ENCODE peak calls at places on chromosomes 6 and 20, in six cellular contexts. P is neuronal stem cell, T is H1, H is H9, I is IMR-90, R is mesenchymal stem cell. C is an unnamed sample.

GRCh38 chr6:5007531-5007930 is 3.7 kb upstream of the RPP40 start:
- DNase-seq in T (no peak), P (no peak), H (no peak), I (no peak), R (no peak), C (no peak)

GRCh38 chr6:3450888-3451287 is 6.0 kb downstream of the SLC22A23 start:
- DNase-seq in R (no peak), T (no peak), H (no peak), I (no peak), P (no peak), C (no peak)

GRCh38 chr6:166610104-166610503 is 16.9 kb downstream of the RPS6KA2 start:
- DNase-seq in R (no peak), H (no peak), T (no peak), P (no peak), I (no peak), C (no peak)

GRCh38 chr20:25088267-25088666 is 6.3 kb upstream of the VSX1 start:
- DNase-seq in H (no peak), T (no peak), P (no peak), R (no peak), I (no peak), C (no peak)

GRCh38 chr20:39049684-39050554 is 87.8 kb downstream of the DHX35 start:
- DNase-seq in P (peak; percentile 78), T (peak; percentile 59), I (peak; percentile 51), H (peak; percentile 91), R (peak; percentile 71), C (peak; percentile 51)

GRCh38 chr6:131197716-131198115 is 62.4 kb downstream of the AKAP7 start:
- DNase-seq in T (no peak), R (no peak), I (no peak), P (no peak), H (no peak), C (no peak)

GRCh38 chr6:116145786-116146675 is 20.1 kb upstream of the COL10A1 start:
- DNase-seq in H (no peak), I (no peak), P (no peak), T (no peak), R (no peak), C (no peak)

GRCh38 chr6:162680367-162680766 is 47.2 kb downstream of the PRKN start:
- DNase-seq in I (no peak), R (no peak), T (no peak), P (no peak), H (no peak), C (no peak)

GRCh38 chr20:32431457-32431856 is 73.3 kb downstream of the ASXL1 start:
- DNase-seq in T (no peak), R (no peak), P (no peak), I (no peak), H (no peak), C (no peak)

GRCh38 chr20:38840053-38840893 is 34.8 kb downstream of the PPP1R16B start:
- DNase-seq in H (no peak), R (no peak), P (no peak), I (no peak), T (no peak), C (no peak)

GRCh38 chr20:62914970-62915457 is 11.3 kb downstream of the DIDO1 start:
- DNase-seq in I (peak; percentile 19), T (no peak), H (peak; percentile 85), R (peak; percentile 75), P (peak; percentile 81), C (no peak)

GRCh38 chr6:20633566-20634340 is 99.5 kb downstream of the CDKAL1 start:
- DNase-seq in I (no peak), T (no peak), H (no peak), P (no peak), R (no peak), C (no peak)

GRCh38 chr6:34561227-34561530 is 5.0 kb upstream of the SPDEF start:
- DNase-seq in H (no peak), P (no peak), I (no peak), T (no peak), R (no peak), C (no peak)

DNA sequence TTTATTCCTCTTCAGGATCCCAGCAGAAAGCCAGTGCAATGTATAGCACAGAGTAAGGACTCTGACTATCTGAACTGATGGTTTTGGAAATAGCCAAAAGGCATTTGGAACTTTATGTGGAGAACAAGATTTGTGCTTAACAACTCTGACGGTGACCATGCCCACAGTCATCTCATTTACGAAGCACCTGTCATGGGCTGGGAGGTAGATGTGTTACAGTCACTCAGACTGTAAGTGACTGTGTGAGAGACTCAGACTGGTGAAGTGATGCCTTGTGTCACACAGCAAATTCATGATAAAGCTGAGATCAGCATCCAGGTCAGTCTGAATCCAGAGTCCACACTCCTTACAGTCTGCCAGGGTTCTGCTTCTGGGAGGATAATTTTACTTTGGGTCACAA is 23.9 kb upstream of the FAM83C start:
- DNase-seq in I (no peak), T (no peak), H (no peak), P (no peak), R (no peak), C (no peak)
- H3K4me1 ChIP-seq in I (peaks cover 50% of the 10 kb centered on the region), T (peaks cover 15% of the 10 kb centered on the region), H (peaks cover 10% of the 10 kb centered on the region), P (peaks cover 3% of the 10 kb centered on the region), R (peaks cover 25% of the 10 kb centered on the region), C (peaks cover 3% of the 10 kb centered on the region)

GRCh38 chr6:79466222-79466834 is 70.9 kb downstream of the LCA5 start:
- DNase-seq in I (peak; percentile 39), P (peak; percentile 8), R (peak; percentile 52), H (no peak), T (no peak), C (no peak)

GRCh38 chr6:79469381-79470246 is 67.6 kb downstream of the LCA5 start:
- DNase-seq in R (peak; percentile 8), T (no peak), I (no peak), P (no peak), H (no peak), C (peak; percentile 49)

GRCh38 chr6:79467716-79468115 is 69.5 kb downstream of the LCA5 start:
- DNase-seq in P (no peak), T (no peak), R (peak; percentile 26), I (peak; percentile 4), H (no peak), C (peak; percentile 72)

GRCh38 chr6:79468587-79468986 is 68.6 kb downstream of the LCA5 start:
- DNase-seq in T (no peak), H (no peak), I (no peak), R (peak; percentile 1), P (no peak), C (no peak)

DNA sequence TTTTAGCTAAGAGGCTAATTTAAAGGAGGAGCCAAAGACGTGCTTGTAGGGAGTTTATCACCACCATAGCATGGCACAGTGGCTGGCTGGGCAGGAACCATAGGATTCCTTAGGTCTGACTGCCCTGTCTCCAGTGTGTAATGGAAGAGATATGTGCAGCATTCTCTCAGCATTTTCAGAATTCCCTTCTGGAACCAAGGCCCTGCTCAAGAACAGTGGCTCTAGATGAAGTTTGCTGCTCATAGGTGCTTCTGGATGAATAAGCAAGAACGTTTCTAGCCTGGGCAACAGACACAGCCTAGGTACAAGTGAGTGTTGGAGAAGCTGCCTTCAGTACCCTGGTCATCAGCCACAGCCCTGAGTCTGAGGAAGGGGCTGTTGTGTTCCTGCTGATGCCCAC is 69.1 kb downstream of the LCA5 start:
- DNase-seq in T (no peak), R (peak; percentile 17), P (no peak), H (no peak), I (peak; percentile 34), C (peak; percentile 89)
- H2AK5ac ChIP-seq in T (no peak overlapping the region), R (no peak overlapping the region), P (no peak overlapping the region), H (no peak overlapping the region), I (no peak overlapping the region), C (no peak overlapping the region)

GRCh38 chr6:56292505-56293181 is 45.3 kb upstream of the COL21A1 start:
- DNase-seq in P (peak; percentile 51), H (peak; percentile 52), I (peak; percentile 62), R (peak; percentile 75), T (no peak), C (peak; percentile 64)
- H3K4me1 ChIP-seq in P (peaks cover 1% of the 10 kb centered on the region), H (no peaks in the 10 kb centered on the region), I (no peaks in the 10 kb centered on the region), R (no peaks in the 10 kb centered on the region), T (peaks cover 3% of the 10 kb centered on the region), C (no peaks in the 10 kb centered on the region)

DNA sequence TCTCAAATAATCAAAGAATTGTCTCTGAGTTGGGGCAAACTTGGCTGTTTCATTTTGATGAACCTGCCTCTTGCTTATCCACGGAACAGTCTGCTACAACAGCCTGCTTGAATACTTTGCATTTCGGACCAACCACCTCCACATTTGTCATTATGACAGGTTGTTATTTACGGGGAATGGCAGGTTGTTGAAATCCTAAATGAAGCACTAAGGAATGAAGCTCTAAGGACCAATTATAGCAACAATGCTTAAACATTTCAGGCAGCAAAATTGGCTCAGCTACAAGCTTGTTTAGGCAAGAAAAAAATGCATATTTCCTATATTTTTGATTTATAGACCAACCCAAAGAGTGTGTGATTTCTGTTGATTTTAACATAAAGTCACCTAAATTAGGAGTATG is 84.5 kb downstream of the MAP3K7 start:
- DNase-seq in T (no peak), H (no peak), R (no peak), P (no peak), I (no peak), C (peak; percentile 8)
- H2AK5ac ChIP-seq in T (no peak overlapping the region), H (no peak overlapping the region), R (no peak overlapping the region), P (no peak overlapping the region), I (no peak overlapping the region), C (no peak overlapping the region)

DNA sequence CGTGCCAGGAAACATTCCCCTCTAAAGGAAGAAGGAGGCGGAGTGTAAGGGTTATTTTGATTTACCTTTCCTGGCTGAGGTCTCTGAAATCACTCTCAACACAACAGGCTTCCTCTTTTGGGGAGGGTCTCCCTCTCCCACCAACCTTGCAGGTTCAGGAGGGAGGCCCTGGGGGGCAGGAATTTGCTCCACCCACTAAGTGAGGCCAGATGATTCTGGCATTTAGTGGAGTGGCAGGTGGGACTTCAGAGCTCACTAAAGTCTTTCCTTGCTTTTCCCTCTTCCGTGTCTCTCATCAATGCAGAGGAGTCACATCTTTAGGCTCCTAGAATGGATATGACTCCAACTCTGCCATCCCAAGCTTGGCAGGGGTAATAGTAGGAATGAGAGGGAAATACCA is 168.7 kb downstream of the BCAS1 start:
- DNase-seq in T (no peak), H (no peak), R (no peak), I (no peak), P (no peak), C (no peak)
- H3K4me1 ChIP-seq in T (peaks cover 18% of the 10 kb centered on the region), H (peaks cover 15% of the 10 kb centered on the region), R (peaks cover 12% of the 10 kb centered on the region), I (peaks cover 13% of the 10 kb centered on the region), P (peaks cover 28% of the 10 kb centered on the region), C (no peaks in the 10 kb centered on the region)

GRCh38 chr20:14947536-14947935 is 610.1 kb upstream of the FLRT3 start:
- DNase-seq in H (no peak), T (no peak), I (no peak), P (no peak), R (no peak), C (no peak)
- H2AK5ac ChIP-seq in H (no peak overlapping the region), T (no peak overlapping the region), I (no peak overlapping the region), P (no peak overlapping the region), R (no peak overlapping the region), C (no peak overlapping the region)

DNA sequence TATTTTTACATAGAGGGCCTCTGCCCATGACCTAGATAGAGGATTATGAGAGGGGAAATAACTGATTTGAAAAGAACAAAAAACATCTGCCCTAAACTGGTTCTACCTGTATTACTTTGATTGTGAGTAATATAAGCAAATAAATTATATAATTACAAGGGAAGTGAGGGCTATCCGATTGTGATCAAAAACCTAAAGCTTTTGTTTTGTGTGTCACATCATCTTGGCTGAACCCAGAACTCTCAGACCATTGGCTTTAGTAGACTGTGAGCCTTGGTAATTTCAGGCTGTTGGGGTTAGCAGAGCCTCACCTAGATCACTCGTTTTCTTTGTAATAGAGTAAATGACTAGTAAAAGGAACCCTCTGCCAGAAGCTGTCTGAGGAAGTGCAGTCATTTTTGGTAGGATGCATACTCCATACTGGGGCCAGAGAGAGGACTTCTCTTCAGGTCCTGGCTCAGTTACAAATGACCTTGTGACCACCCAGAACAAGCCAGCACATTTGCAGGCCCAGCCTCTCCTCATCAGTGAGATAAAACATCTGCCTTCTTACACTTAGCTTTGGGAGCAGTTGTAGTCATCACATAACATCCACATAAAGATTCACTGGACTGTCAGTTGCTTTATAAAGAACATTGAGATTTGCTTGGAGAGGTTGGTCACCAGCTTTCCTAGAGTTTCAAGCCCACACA is 13.5 kb downstream of the STK35 start:
- DNase-seq in P (no peak), T (no peak), R (peak; percentile 74), H (no peak), I (peak; percentile 72), C (no peak)
- H3K4me1 ChIP-seq in P (no peaks in the 10 kb centered on the region), T (no peaks in the 10 kb centered on the region), R (no peaks in the 10 kb centered on the region), H (no peaks in the 10 kb centered on the region), I (peaks cover 11% of the 10 kb centered on the region), C (no peaks in the 10 kb centered on the region)

C was measured in trophoblast cell.